ENCODE peak calls at places on chromosomes 7 and 10, in seven cellular contexts. N is vagina, D is sigmoid colon, F is transverse colon, I is esophagus muscularis mucosa, Y is HCT116, R is prostate gland. C is an unnamed sample.

GRCh38 chr7:494261-494687 is 25.4 kb downstream of the PDGFA start:
- DNase-seq in R (no peak), F (no peak), N (no peak), I (no peak), D (peak), Y (no peak), C (no peak)

GRCh38 chr7:54906963-54907362 is 111.9 kb upstream of the EGFR start:
- DNase-seq in D (no peak), R (no peak), I (no peak), Y (no peak), N (no peak), F (no peak), C (no peak)

GRCh38 chr10:124998624-124999291 is 56.8 kb downstream of the ZRANB1 start:
- DNase-seq in D (no peak), N (no peak), R (no peak), Y (no peak), F (peak), I (no peak), C (no peak)

GRCh38 chr10:106436123-106436740 is 728.3 kb downstream of the SORCS1 start:
- DNase-seq in N (no peak), F (no peak), I (no peak), D (no peak), Y (no peak), R (no peak), C (no peak)

GRCh38 chr7:137421389-137421788 is 77.9 kb upstream of the PTN start:
- DNase-seq in D (peak), R (no peak), I (no peak), Y (no peak), N (no peak), F (no peak), C (no peak)

GRCh38 chr10:112115781-112116385 is 67.7 kb downstream of the GPAM start:
- DNase-seq in R (no peak), I (no peak), N (no peak), Y (peak), D (no peak), F (peak), C (peak)

GRCh38 chr7:44185729-44186128 is 3.5 kb downstream of the GCK start:
- DNase-seq in D (no peak), Y (no peak), R (no peak), N (no peak), I (no peak), F (no peak), C (no peak)

GRCh38 chr10:117221156-117221711 is 19.7 kb upstream of the SLC18A2 start:
- DNase-seq in F (no peak), Y (peak), I (no peak), N (no peak), D (peak), R (no peak), C (peak)

GRCh38 chr7:55224111-55224510 is 141.0 kb upstream of the LANCL2 start:
- DNase-seq in Y (no peak), I (no peak), F (no peak), D (no peak), N (peak), R (no peak), C (no peak)

GRCh38 chr10:47282657-47283018 is 17.4 kb upstream of the GDF10 start:
- DNase-seq in I (no peak), D (no peak), Y (no peak), N (peak), F (no peak), R (no peak), C (no peak)

GRCh38 chr7:43650457-43651052 is 67.6 kb downstream of the STK17A start:
- DNase-seq in D (no peak), R (no peak), N (no peak), F (no peak), Y (no peak), I (no peak), C (no peak)

GRCh38 chr10:47198221-47198620 is 101.8 kb upstream of the GDF10 start:
- DNase-seq in F (no peak), Y (no peak), R (no peak), D (no peak), N (no peak), I (no peak), C (no peak)

GRCh38 chr10:59126277-59126676 is 50.2 kb upstream of the PHYHIPL start:
- DNase-seq in I (no peak), D (no peak), R (no peak), F (no peak), N (no peak), Y (no peak), C (no peak)

GRCh38 chr10:89466599-89467035 is 52.2 kb downstream of the IFIT5 start:
- DNase-seq in I (no peak), F (no peak), R (no peak), D (no peak), N (no peak), Y (peak), C (peak)

GRCh38 chr10:99630439-99630838 is 10.2 kb upstream of the SLC25A28 start:
- DNase-seq in Y (peak), D (no peak), I (no peak), N (no peak), R (peak), F (peak), C (no peak)

DNA sequence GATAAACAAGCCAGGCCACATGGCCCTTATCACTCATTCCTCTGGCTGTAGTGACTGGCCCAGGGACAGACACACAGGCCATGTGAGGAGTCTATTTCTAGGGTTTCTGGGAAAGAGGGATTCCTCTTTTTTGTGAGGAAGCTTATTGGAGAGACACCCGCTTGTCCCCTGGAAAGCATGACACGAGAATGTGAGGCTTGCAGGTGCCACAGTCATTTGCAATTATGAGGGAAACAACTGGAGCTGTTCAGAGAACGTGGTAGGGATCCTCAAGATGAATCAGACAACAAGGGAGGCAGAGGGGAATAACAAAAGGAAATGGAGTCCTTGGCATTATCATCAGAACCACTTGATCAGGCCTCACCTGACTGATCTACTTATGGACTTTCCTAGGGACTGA is 64.5 kb downstream of the ADCYAP1R1 start:
- DNase-seq in D (no peak), F (no peak), R (no peak), N (peak), Y (no peak), I (peak), C (no peak)
- TF ChIP-seq POLR2AphosphoS5 in D (no peak), F (no peak), R (no peak), N (no peak), Y (no peak), I (no peak), C (no peak)

GRCh38 chr7:45404622-45405021 is 169.5 kb upstream of the ADCY1 start:
- DNase-seq in N (no peak), R (no peak), I (no peak), F (no peak), Y (no peak), D (no peak), C (no peak)
- H3K27ac ChIP-seq in N (no peak), R (no peak), I (no peak), F (no peak), Y (no peak), D (no peak), C (no peak)

DNA sequence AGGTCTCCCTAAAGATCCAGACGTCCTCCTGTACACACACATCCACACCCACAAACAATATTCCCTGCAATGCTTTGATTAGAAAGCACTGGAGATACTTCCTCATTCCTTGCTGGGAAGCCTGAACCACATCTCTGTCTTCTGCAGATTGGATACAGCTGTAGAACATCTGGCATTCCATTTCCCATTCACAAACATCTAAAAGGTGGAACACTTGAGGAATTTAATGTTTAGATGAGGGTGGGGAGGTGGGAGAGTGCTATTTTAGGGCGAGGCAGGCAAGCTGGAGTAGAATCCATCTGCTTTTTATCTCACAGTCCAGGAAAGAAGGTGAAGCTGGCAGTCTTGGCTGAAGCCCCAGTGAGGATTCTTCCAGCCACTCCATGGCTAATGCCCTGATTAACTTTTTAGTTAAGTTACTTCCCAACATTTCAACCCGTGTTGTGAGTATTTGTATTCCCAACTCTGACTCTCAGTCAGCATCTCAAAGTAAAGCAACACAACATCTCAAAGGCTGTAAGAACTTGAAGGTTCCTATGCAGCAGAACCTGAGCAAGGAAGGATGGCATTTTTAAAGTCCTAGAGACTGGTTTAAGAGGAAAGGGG is 46.1 kb downstream of the CYTH3 start:
- DNase-seq in D (no peak), I (no peak), R (no peak), N (no peak), F (no peak), Y (no peak), C (no peak)
- TF ChIP-seq POLR2AphosphoS5 in D (peak), I (peak), R (no peak), N (no peak), F (peak), Y (no peak), C (no peak)

GRCh38 chr10:4453950-4454349 is 372.1 kb upstream of the AKR1E2 start:
- DNase-seq in R (no peak), N (no peak), D (no peak), I (no peak), Y (no peak), F (no peak), C (no peak)

GRCh38 chr10:4451512-4451911 is 374.5 kb upstream of the AKR1E2 start:
- DNase-seq in I (no peak), R (no peak), D (no peak), Y (no peak), F (no peak), N (no peak), C (no peak)

GRCh38 chr10:4450169-4450568 is 375.8 kb upstream of the AKR1E2 start:
- DNase-seq in D (no peak), F (no peak), N (no peak), R (no peak), I (no peak), Y (no peak), C (no peak)

GRCh38 chr10:4453276-4453675 is 372.7 kb upstream of the AKR1E2 start:
- DNase-seq in F (no peak), I (no peak), Y (no peak), D (no peak), N (no peak), R (no peak), C (no peak)

DNA sequence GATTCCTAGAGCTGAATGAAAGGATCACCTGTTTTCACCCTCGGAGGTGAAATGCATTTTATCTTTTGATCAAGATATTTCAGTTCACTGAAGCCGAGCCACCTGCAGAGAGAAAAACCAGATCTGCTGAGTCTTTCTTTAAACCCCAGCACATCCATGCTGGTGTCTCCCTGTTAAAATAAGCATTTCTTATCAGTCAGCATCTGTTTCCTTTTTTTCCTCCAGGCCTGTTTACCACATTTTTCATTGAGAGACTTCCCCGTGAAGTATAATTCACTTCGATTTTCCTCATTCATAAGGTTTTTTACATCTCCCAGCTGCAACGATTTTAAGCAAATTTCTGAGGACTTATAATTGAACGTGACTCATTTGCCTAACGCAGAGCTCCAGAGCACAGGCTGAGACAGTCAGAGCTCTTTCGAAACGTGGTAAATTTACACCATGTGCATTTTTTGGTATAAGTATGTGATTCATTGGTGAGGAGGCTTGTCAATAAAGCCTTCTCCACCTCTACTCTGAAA is 375.0 kb upstream of the AKR1E2 start:
- DNase-seq in I (no peak), D (no peak), Y (no peak), R (no peak), N (no peak), F (no peak), C (peak)
- H3K27ac ChIP-seq in I (no peak), D (no peak), Y (no peak), R (no peak), N (peak), F (no peak), C (no peak)

DNA sequence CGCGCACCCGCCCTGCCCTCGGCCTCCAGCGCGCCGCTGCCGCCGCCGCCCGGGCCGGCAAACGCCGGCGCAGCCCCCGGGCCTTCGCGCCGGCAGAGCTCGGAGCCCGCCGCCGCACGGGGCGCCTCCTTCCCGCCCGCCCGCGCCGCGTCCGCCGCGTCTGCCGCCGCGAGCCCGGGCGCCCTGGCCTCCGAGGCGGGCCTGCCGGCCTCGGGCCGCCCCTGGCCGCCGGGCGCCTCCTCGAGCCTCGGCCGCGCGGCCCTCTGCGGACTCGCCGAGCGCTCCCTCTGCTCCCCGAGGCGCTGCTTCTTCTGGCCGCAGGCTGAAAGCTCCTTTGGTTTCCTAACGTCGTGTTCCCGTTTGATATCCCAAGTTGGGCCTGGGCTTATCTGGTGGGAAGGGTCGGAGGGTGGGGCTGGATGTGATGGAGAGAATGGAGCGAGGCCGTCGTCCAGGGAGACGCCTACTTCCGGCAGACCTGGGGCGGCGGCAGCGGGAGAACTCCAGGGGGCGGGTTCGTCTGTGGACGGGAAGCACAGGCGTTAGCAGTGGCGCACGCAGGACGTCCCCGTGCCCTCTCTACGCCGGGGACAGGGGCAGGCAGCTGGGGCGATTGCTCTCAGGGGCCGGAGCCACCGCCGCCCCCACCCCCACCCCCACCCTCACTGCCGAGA is 221.0 kb downstream of the PHTF2 start:
- DNase-seq in F (peak), D (peak), I (peak), N (no peak), R (peak), Y (peak), C (peak)
- TF ChIP-seq POLR2AphosphoS5 in F (peak), D (peak), I (peak), N (peak), R (peak), Y (peak), C (peak)

GRCh38 chr10:32410569-32410968 is 35.4 kb upstream of the CCDC7 start:
- DNase-seq in R (no peak), Y (no peak), F (no peak), I (no peak), D (no peak), N (no peak), C (no peak)

GRCh38 chr10:32415361-32415760 is 30.6 kb upstream of the CCDC7 start:
- DNase-seq in Y (no peak), D (no peak), I (no peak), F (no peak), R (no peak), N (no peak), C (no peak)

GRCh38 chr10:32411797-32412498 is 34.0 kb upstream of the CCDC7 start:
- DNase-seq in D (no peak), Y (no peak), N (no peak), I (no peak), R (no peak), F (no peak), C (no peak)

GRCh38 chr10:32412499-32412853 is 33.5 kb upstream of the CCDC7 start:
- DNase-seq in F (no peak), D (no peak), I (no peak), R (no peak), N (no peak), Y (no peak), C (no peak)

DNA sequence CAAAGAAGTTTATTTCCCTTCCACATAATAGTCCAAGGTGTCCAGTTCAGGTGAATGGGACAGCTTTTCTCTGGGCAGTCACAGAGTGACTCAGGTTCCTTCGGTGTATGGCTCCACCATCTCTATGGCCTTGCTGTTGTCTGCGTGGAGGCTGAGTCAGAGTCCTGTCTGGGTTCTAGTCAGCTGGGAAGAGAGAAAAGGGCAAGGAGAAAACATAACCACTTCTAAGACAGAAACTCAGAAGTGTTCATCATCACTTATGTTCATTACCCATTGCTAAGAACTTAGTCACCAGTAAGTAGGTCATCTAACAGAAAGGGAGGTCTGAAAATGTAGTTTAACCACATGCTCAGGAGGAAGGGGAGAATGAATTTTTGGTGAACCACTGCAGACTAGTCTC is 32.4 kb upstream of the CCDC7 start:
- DNase-seq in D (no peak), Y (peak), N (no peak), F (no peak), I (no peak), R (no peak), C (no peak)
- H3K27ac ChIP-seq in D (peak), Y (no peak), N (no peak), F (peak), I (peak), R (no peak), C (no peak)

C was measured in GM23338.